ENCODE peak calls at places on chromosome 6, in seven cellular contexts. C is SK-N-SH, R is stomach, M is DND-41, K is colonic mucosa, F is uterus, S is hepatocyte. P is an unnamed sample. For H3K9me3, H3K36me3 and H3K27me3, the result is how much of the 10 kb centered on the place peaks cover.

GRCh38 chr6:43317968-43318367 is 9.3 kb upstream of the CRIP3 start:
- DNase-seq in R (no peak), C (no peak), F (no peak), M (no peak), S (no peak), K (no peak), P (no peak)

GRCh38 chr6:39923394-39923793 is 10.9 kb downstream of the MOCS1 start:
- DNase-seq in F (no peak), C (peak), M (no peak), S (no peak), R (peak), K (peak), P (no peak)

GRCh38 chr6:84453499-84453898 is 226.1 kb upstream of the CEP162 start:
- DNase-seq in K (no peak), C (no peak), F (no peak), R (no peak), M (no peak), S (no peak), P (no peak)

GRCh38 chr6:44080561-44081521 is 46.4 kb downstream of the MRPL14 start:
- DNase-seq in K (no peak), M (no peak), F (no peak), R (no peak), S (no peak), C (no peak), P (no peak)

GRCh38 chr6:35582315-35582714 is 69.6 kb upstream of the TULP1 start:
- DNase-seq in C (no peak), F (no peak), R (no peak), K (no peak), S (no peak), M (no peak), P (no peak)

GRCh38 chr6:6766230-6766905 is 177.8 kb downstream of the LY86 start:
- DNase-seq in R (no peak), S (no peak), K (no peak), F (no peak), C (no peak), M (no peak), P (no peak)

GRCh38 chr6:93550551-93551276 is 131.4 kb upstream of the EPHA7 start:
- DNase-seq in S (no peak), K (no peak), F (no peak), C (no peak), R (no peak), M (no peak), P (no peak)

GRCh38 chr6:151313060-151313459 is 73.3 kb downstream of the AKAP12 start:
- DNase-seq in K (no peak), M (no peak), R (no peak), C (no peak), F (no peak), S (peak), P (no peak)

GRCh38 chr6:150537481-150537880 is 62.2 kb upstream of the PLEKHG1 start:
- DNase-seq in R (no peak), M (no peak), K (no peak), C (no peak), F (no peak), S (no peak), P (no peak)

GRCh38 chr6:107670792-107671199 is 153.3 kb downstream of the SCML4 start:
- DNase-seq in R (no peak), S (peak), M (peak), C (peak), F (peak), K (peak), P (no peak)

GRCh38 chr6:130324657-130325056 is 41.2 kb upstream of the TMEM200A start:
- DNase-seq in M (no peak), F (no peak), C (no peak), K (no peak), R (no peak), S (no peak), P (peak)

GRCh38 chr6:166286831-166287271 is 21.3 kb downstream of the PRR18 start:
- DNase-seq in R (no peak), M (no peak), S (no peak), F (no peak), C (no peak), K (no peak), P (no peak)

GRCh38 chr6:37617073-37617472 is 80.6 kb downstream of the MDGA1 start:
- DNase-seq in C (no peak), K (no peak), R (no peak), M (no peak), F (no peak), S (no peak), P (no peak)

GRCh38 chr6:163383912-163384311 is 30.6 kb upstream of the QKI start:
- DNase-seq in R (no peak), K (no peak), M (no peak), C (no peak), S (no peak), F (no peak), P (peak)

GRCh38 chr6:165245287-165245686 is 64.1 kb downstream of the C6orf118 start:
- DNase-seq in C (peak), F (no peak), R (no peak), M (peak), K (no peak), S (peak), P (peak)

GRCh38 chr6:129671442-129672344 is 38.3 kb downstream of the ARHGAP18 start:
- DNase-seq in K (no peak), F (no peak), M (no peak), R (no peak), C (no peak), S (no peak), P (no peak)

GRCh38 chr6:44657201-44657824 is 269.8 kb downstream of the CDC5L start:
- DNase-seq in C (no peak), R (no peak), S (no peak), K (no peak), M (no peak), F (no peak), P (no peak)

GRCh38 chr6:156890627-156891300 is 113.6 kb downstream of the ARID1B start:
- DNase-seq in S (no peak), M (no peak), F (no peak), R (no peak), C (no peak), K (no peak), P (peak)

GRCh38 chr6:127273499-127273898 is 6.8 kb downstream of the RNF146 start:
- DNase-seq in R (no peak), M (no peak), K (no peak), F (no peak), C (no peak), S (no peak), P (no peak)

GRCh38 chr6:89564752-89565427 is 73.7 kb downstream of the LYRM2 start:
- DNase-seq in F (peak), S (peak), K (no peak), C (no peak), M (no peak), R (no peak), P (peak)

GRCh38 chr6:169724554-169725269 is 412 bp upstream of the PHF10 start:
- DNase-seq in C (peak), R (peak), F (peak), K (peak), S (peak), M (peak), P (peak)

GRCh38 chr6:117591405-117591804 is 10.9 kb downstream of the GOPC start:
- DNase-seq in K (peak), S (peak), M (no peak), R (no peak), F (no peak), C (no peak), P (no peak)

GRCh38 chr6:24902782-24903181 is 33.0 kb downstream of the RIPOR2 start:
- DNase-seq in R (no peak), F (no peak), S (no peak), M (no peak), K (no peak), C (no peak), P (peak)

GRCh38 chr6:89411019-89411268 is 1.1 kb downstream of the RRAGD start:
- DNase-seq in K (peak), S (peak), F (no peak), M (no peak), R (peak), C (peak), P (peak)

GRCh38 chr6:12911387-12911960 is 194.9 kb downstream of the PHACTR1 start:
- DNase-seq in K (no peak), S (peak), R (no peak), F (no peak), C (peak), M (no peak), P (peak)

GRCh38 chr6:45513331-45513730 is 135.6 kb upstream of the SUPT3H start:
- DNase-seq in K (no peak), F (no peak), S (peak), R (no peak), M (no peak), C (no peak), P (no peak)

GRCh38 chr6:131258816-131259476 is 123.7 kb downstream of the AKAP7 start:
- DNase-seq in S (peak), R (no peak), M (no peak), K (peak), F (no peak), C (no peak), P (no peak)

GRCh38 chr6:20948531-20948930 is 414.3 kb downstream of the CDKAL1 start:
- DNase-seq in R (no peak), C (no peak), K (no peak), M (no peak), F (no peak), S (no peak), P (no peak)

GRCh38 chr6:138289739-138290138 is 71.4 kb upstream of the PBOV1 start:
- DNase-seq in R (peak), K (no peak), S (peak), M (no peak), C (peak), F (no peak), P (no peak)

DNA sequence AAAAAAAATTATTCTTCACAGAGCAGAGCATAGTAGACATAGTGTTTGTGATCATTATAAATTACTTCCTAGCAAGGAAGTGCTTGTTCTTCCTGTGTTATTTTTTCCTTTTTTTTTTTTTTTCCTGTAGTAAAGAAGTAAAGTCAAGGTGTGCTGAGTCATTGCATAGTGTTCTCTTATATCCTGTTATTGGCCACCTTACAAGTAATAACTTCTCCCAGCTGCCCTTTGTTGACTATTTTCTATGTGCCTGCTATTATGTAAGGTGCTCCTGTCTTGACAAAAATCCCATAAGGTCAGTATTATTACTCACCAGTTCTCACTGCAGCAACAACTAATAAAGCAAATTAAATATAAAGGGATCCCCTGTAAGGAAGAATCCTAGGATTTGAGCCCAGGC is 195.3 kb downstream of the GJA1 start:
- DNase-seq in K (no peak), C (no peak), M (no peak), R (no peak), S (no peak), F (no peak), P (no peak)
- H3K9me3 ChIP-seq in K (under half), C (under half), M (under half), R (under half), S (under half), F (under half), P (under half)

GRCh38 chr6:116429111-116429510 is 32.1 kb upstream of the CALHM6 start:
- DNase-seq in F (no peak), R (no peak), K (no peak), C (no peak), S (no peak), M (no peak), P (no peak)
- H3K36me3 ChIP-seq in F (under half), R (under half), K (under half), C (under half), S (under half), M (under half), P (half or more)

GRCh38 chr6:149473080-149474052 is 11.4 kb downstream of the ZC3H12D start:
- DNase-seq in C (no peak), M (no peak), S (no peak), F (no peak), R (peak), K (peak), P (no peak)

GRCh38 chr6:149472241-149472640 is 12.6 kb downstream of the ZC3H12D start:
- DNase-seq in F (no peak), M (no peak), S (no peak), R (no peak), K (no peak), C (no peak), P (no peak)

GRCh38 chr6:149470948-149471347 is 13.9 kb downstream of the ZC3H12D start:
- DNase-seq in S (no peak), F (no peak), K (no peak), C (no peak), R (no peak), M (no peak), P (no peak)

GRCh38 chr6:149474108-149474935 is 10.5 kb downstream of the ZC3H12D start:
- DNase-seq in S (no peak), C (no peak), R (no peak), K (no peak), M (no peak), F (no peak), P (no peak)

DNA sequence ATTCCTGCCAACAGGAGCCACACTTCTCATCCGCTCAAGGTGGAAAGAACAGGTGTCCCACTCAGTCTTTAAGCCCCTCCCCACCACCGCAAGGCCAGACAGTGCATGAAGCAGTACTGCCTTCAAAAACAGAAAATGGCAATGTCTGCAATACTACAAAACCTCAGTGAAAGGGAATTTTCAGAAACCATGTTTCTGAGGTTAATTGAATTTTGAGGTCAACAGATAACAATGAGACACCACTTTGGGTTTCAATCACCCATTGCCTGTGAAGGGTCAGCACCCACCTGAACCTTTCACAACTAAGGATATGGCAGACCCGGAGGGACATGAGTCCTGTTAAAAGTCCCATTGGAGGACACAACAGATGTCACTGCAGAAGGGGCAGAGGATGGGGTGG is 13.0 kb downstream of the ZC3H12D start:
- DNase-seq in S (no peak), K (no peak), R (no peak), F (no peak), M (no peak), C (no peak), P (no peak)
- H3K27me3 ChIP-seq in S (under half), K (under half), R (under half), F (under half), M (under half), C (under half), P (half or more)

DNA sequence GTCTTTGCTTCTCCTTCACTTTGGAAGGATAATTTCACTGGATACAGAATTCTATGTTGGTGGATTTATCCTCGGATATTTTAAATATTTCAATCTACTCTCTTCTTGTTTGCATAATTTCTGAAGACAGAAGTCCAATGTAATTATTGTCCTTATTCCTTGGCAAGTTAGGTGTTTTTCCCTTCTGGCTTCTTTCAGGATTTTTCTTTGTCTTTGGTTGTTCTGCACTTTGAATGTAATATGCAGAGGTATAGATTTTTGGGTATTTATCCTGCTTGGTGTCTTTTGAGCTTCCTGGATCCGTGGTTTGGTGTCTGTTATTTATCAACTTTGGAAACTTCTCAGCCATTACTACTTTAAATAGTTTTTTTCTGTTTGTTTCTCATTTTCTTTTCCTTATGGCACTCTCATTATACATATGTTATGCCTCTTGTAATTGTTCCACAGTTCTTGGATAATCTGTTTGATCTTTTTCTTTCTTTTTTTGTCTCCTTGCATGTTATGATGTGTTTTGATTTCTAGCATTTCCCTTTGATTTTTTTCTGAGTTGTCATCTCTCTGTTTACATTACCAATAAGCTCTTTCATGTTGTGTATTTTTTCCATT is 48.6 kb upstream of the ATXN1 start:
- DNase-seq in K (no peak), R (no peak), F (no peak), M (no peak), S (no peak), C (no peak), P (no peak)
- H3K9me3 ChIP-seq in K (under half), R (under half), F (under half), M (under half), S (under half), C (under half), P (under half)

GRCh38 chr6:42201382-42201781 is 6.6 kb upstream of the GUCA1B start:
- DNase-seq in F (no peak), R (no peak), S (no peak), K (no peak), C (no peak), M (no peak), P (no peak)

GRCh38 chr6:42200035-42200434 is 5.3 kb upstream of the GUCA1B start:
- DNase-seq in R (no peak), F (no peak), K (peak), S (peak), C (no peak), M (no peak), P (peak)

GRCh38 chr6:42204768-42205282 is 10.1 kb upstream of the GUCA1B start:
- DNase-seq in F (no peak), C (no peak), S (no peak), M (no peak), R (no peak), K (no peak), P (no peak)

GRCh38 chr6:42199106-42199981 is 4.6 kb upstream of the GUCA1B start:
- DNase-seq in F (no peak), R (no peak), K (no peak), S (no peak), M (no peak), C (no peak), P (peak)

GRCh38 chr6:42203217-42203616 is 8.5 kb upstream of the GUCA1B start:
- DNase-seq in K (no peak), S (no peak), M (no peak), F (no peak), R (no peak), C (no peak), P (no peak)
- H3K36me3 ChIP-seq in K (under half), S (under half), M (under half), F (under half), R (under half), C (under half), P (under half)

GRCh38 chr6:52566201-52566600 is 10.7 kb downstream of the TRAM2 start:
- DNase-seq in F (no peak), M (peak), R (no peak), K (no peak), S (no peak), C (no peak), P (no peak)
- H3K27me3 ChIP-seq in F (under half), M (under half), R (under half), K (under half), S (under half), C (under half), P (under half)

P was measured in adipocyte.